ENCODE peak calls at places on chromosomes 16 and 17, in seven cellular contexts. One of them, this sample, is unnamed.

GRCh38 chr16:23863511-23864422 is 28.0 kb downstream of the PRKCB start:
- DNase-seq in tibial artery: no peak
- DNase-seq in heart right ventricle: no peak
- DNase-seq in CD8-positive, alpha-beta T cell: no peak
- DNase-seq in HFF-Myc: no peak
- DNase-seq in A549: no peak
- DNase-seq in NB4: peak; percentile 87
- DNase-seq in this sample: peak; percentile 48

GRCh38 chr17:48614904-48615211 is 234 bp downstream of the HOXB8 start:
- DNase-seq in heart right ventricle: no peak
- DNase-seq in CD8-positive, alpha-beta T cell: no peak
- DNase-seq in A549: no peak
- DNase-seq in tibial artery: no peak
- DNase-seq in NB4: no peak
- DNase-seq in HFF-Myc: no peak
- DNase-seq in this sample: no peak

GRCh38 chr17:45345554-45346254 is 28.9 kb upstream of the MAP3K14 start:
- DNase-seq in NB4: peak; percentile 52
- DNase-seq in heart right ventricle: no peak
- DNase-seq in tibial artery: no peak
- DNase-seq in HFF-Myc: peak; percentile 59
- DNase-seq in A549: no peak
- DNase-seq in CD8-positive, alpha-beta T cell: no peak
- DNase-seq in this sample: no peak

GRCh38 chr16:5634781-5635180 is 537.2 kb upstream of the EEF2KMT start:
- DNase-seq in heart right ventricle: no peak
- DNase-seq in tibial artery: no peak
- DNase-seq in HFF-Myc: no peak
- DNase-seq in CD8-positive, alpha-beta T cell: no peak
- DNase-seq in A549: no peak
- DNase-seq in NB4: no peak
- DNase-seq in this sample: no peak

GRCh38 chr17:46790216-46790615 is 28.3 kb downstream of the WNT3 start:
- DNase-seq in NB4: peak; percentile 33
- DNase-seq in heart right ventricle: no peak
- DNase-seq in A549: no peak
- DNase-seq in tibial artery: no peak
- DNase-seq in HFF-Myc: no peak
- DNase-seq in CD8-positive, alpha-beta T cell: no peak
- DNase-seq in this sample: no peak

GRCh38 chr17:78884148-78884870 is 18.7 kb downstream of the CEP295NL start:
- DNase-seq in tibial artery: peak; percentile 84
- DNase-seq in NB4: no peak
- DNase-seq in CD8-positive, alpha-beta T cell: no peak
- DNase-seq in heart right ventricle: no peak
- DNase-seq in A549: no peak
- DNase-seq in HFF-Myc: no peak
- DNase-seq in this sample: no peak

GRCh38 chr16:88759245-88759975 is 25.6 kb downstream of the PIEZO1 start:
- DNase-seq in heart right ventricle: no peak
- DNase-seq in CD8-positive, alpha-beta T cell: peak; percentile 64
- DNase-seq in A549: no peak
- DNase-seq in NB4: no peak
- DNase-seq in tibial artery: no peak
- DNase-seq in HFF-Myc: no peak
- DNase-seq in this sample: no peak

GRCh38 chr16:81485225-81485624 is 40.6 kb downstream of the CMIP start:
- DNase-seq in HFF-Myc: no peak
- DNase-seq in NB4: no peak
- DNase-seq in tibial artery: no peak
- DNase-seq in A549: no peak
- DNase-seq in heart right ventricle: no peak
- DNase-seq in CD8-positive, alpha-beta T cell: no peak
- DNase-seq in this sample: no peak

GRCh38 chr16:29806096-29806579 is at the start of gene MAZ:
- DNase-seq in A549: no peak
- DNase-seq in NB4: no peak
- DNase-seq in HFF-Myc: no peak
- DNase-seq in CD8-positive, alpha-beta T cell: peak; percentile 85
- DNase-seq in heart right ventricle: no peak
- DNase-seq in tibial artery: no peak
- DNase-seq in this sample: peak; percentile 92

GRCh38 chr17:68290268-68290954 is 516 bp downstream of the SLC16A6 start:
- DNase-seq in HFF-Myc: no peak
- DNase-seq in tibial artery: no peak
- DNase-seq in heart right ventricle: peak; percentile 34
- DNase-seq in CD8-positive, alpha-beta T cell: peak; percentile 79
- DNase-seq in A549: no peak
- DNase-seq in NB4: peak; percentile 68
- DNase-seq in this sample: peak; percentile 62

GRCh38 chr17:18921912-18922451 is 30.0 kb upstream of the SLC5A10 start:
- DNase-seq in NB4: no peak
- DNase-seq in HFF-Myc: no peak
- DNase-seq in heart right ventricle: no peak
- DNase-seq in A549: peak; percentile 96
- DNase-seq in tibial artery: no peak
- DNase-seq in CD8-positive, alpha-beta T cell: no peak
- DNase-seq in this sample: peak; percentile 64

GRCh38 chr17:32275060-32276042 is 9.7 kb downstream of the RHBDL3 start:
- DNase-seq in tibial artery: peak; percentile 72
- DNase-seq in A549: peak; percentile 89
- DNase-seq in CD8-positive, alpha-beta T cell: no peak
- DNase-seq in HFF-Myc: peak; percentile 66
- DNase-seq in heart right ventricle: peak; percentile 52
- DNase-seq in NB4: peak; percentile 98
- DNase-seq in this sample: no peak

GRCh38 chr16:74951206-74951605 is 33.7 kb downstream of the WDR59 start:
- DNase-seq in heart right ventricle: no peak
- DNase-seq in HFF-Myc: no peak
- DNase-seq in NB4: peak; percentile 25
- DNase-seq in CD8-positive, alpha-beta T cell: no peak
- DNase-seq in tibial artery: peak; percentile 15
- DNase-seq in A549: no peak
- DNase-seq in this sample: no peak

GRCh38 chr16:70749681-70750601 is 51.0 kb downstream of the VAC14 start:
- DNase-seq in tibial artery: no peak
- DNase-seq in HFF-Myc: no peak
- DNase-seq in NB4: peak; percentile 74
- DNase-seq in heart right ventricle: no peak
- DNase-seq in A549: no peak
- DNase-seq in CD8-positive, alpha-beta T cell: no peak
- DNase-seq in this sample: no peak

GRCh38 chr16:13791095-13791494 is 128.9 kb upstream of the ERCC4 start:
- DNase-seq in HFF-Myc: no peak
- DNase-seq in NB4: no peak
- DNase-seq in heart right ventricle: no peak
- DNase-seq in tibial artery: no peak
- DNase-seq in CD8-positive, alpha-beta T cell: no peak
- DNase-seq in A549: no peak
- DNase-seq in this sample: no peak

GRCh38 chr17:4974064-4974670 is 6.5 kb upstream of the SPAG7 start:
- DNase-seq in CD8-positive, alpha-beta T cell: no peak
- DNase-seq in heart right ventricle: peak; percentile 31
- DNase-seq in HFF-Myc: no peak
- DNase-seq in tibial artery: no peak
- DNase-seq in NB4: no peak
- DNase-seq in A549: no peak
- DNase-seq in this sample: no peak

GRCh38 chr16:1991588-1992474 is 2.1 kb downstream of the SYNGR3 start:
- DNase-seq in NB4: peak; percentile 76
- DNase-seq in heart right ventricle: peak; percentile 98
- DNase-seq in CD8-positive, alpha-beta T cell: peak; percentile 97
- DNase-seq in HFF-Myc: no peak
- DNase-seq in A549: peak; percentile 73
- DNase-seq in tibial artery: peak; percentile 92
- DNase-seq in this sample: peak; percentile 100

GRCh38 chr17:35241520-35241919 is 1.4 kb upstream of the SLFN5 start:
- DNase-seq in NB4: no peak
- DNase-seq in tibial artery: no peak
- DNase-seq in HFF-Myc: no peak
- DNase-seq in heart right ventricle: no peak
- DNase-seq in CD8-positive, alpha-beta T cell: peak; percentile 72
- DNase-seq in A549: no peak
- DNase-seq in this sample: no peak

GRCh38 chr16:57938936-57939871 is 31.7 kb downstream of the CNGB1 start:
- DNase-seq in CD8-positive, alpha-beta T cell: no peak
- DNase-seq in NB4: peak; percentile 62
- DNase-seq in tibial artery: peak; percentile 79
- DNase-seq in heart right ventricle: peak; percentile 78
- DNase-seq in A549: peak; percentile 35
- DNase-seq in HFF-Myc: peak; percentile 39
- DNase-seq in this sample: no peak

GRCh38 chr17:57875109-57876022 is 25.5 kb upstream of the MRPS23 start:
- DNase-seq in HFF-Myc: peak; percentile 95
- DNase-seq in heart right ventricle: peak; percentile 80
- DNase-seq in NB4: peak; percentile 80
- DNase-seq in A549: peak; percentile 98
- DNase-seq in tibial artery: peak; percentile 94
- DNase-seq in CD8-positive, alpha-beta T cell: no peak
- DNase-seq in this sample: no peak

GRCh38 chr16:86472366-86472765 is 38.0 kb upstream of the FOXF1 start:
- DNase-seq in HFF-Myc: no peak
- DNase-seq in heart right ventricle: no peak
- DNase-seq in tibial artery: no peak
- DNase-seq in NB4: no peak
- DNase-seq in A549: no peak
- DNase-seq in CD8-positive, alpha-beta T cell: no peak
- DNase-seq in this sample: no peak

GRCh38 chr17:28544402-28545140 is 7.9 kb downstream of the UNC119 start:
- DNase-seq in NB4: no peak
- DNase-seq in tibial artery: no peak
- DNase-seq in A549: no peak
- DNase-seq in CD8-positive, alpha-beta T cell: no peak
- DNase-seq in HFF-Myc: no peak
- DNase-seq in heart right ventricle: no peak
- DNase-seq in this sample: no peak

GRCh38 chr17:63609820-63610573 is 9.3 kb downstream of the TACO1 start:
- DNase-seq in heart right ventricle: no peak
- DNase-seq in CD8-positive, alpha-beta T cell: no peak
- DNase-seq in tibial artery: no peak
- DNase-seq in A549: no peak
- DNase-seq in NB4: no peak
- DNase-seq in HFF-Myc: no peak
- DNase-seq in this sample: no peak

GRCh38 chr16:23081675-23082119 is 67.6 kb downstream of the USP31 start:
- DNase-seq in NB4: no peak
- DNase-seq in tibial artery: no peak
- DNase-seq in CD8-positive, alpha-beta T cell: no peak
- DNase-seq in A549: peak; percentile 23
- DNase-seq in heart right ventricle: no peak
- DNase-seq in HFF-Myc: peak; percentile 65
- DNase-seq in this sample: no peak

GRCh38 chr16:64544859-64545258 is 577.0 kb downstream of the CDH11 start:
- DNase-seq in HFF-Myc: no peak
- DNase-seq in NB4: no peak
- DNase-seq in A549: no peak
- DNase-seq in heart right ventricle: no peak
- DNase-seq in tibial artery: no peak
- DNase-seq in CD8-positive, alpha-beta T cell: no peak
- DNase-seq in this sample: no peak

GRCh38 chr16:17304814-17305169 is 166.0 kb downstream of the XYLT1 start:
- DNase-seq in heart right ventricle: no peak
- DNase-seq in A549: no peak
- DNase-seq in CD8-positive, alpha-beta T cell: no peak
- DNase-seq in HFF-Myc: no peak
- DNase-seq in tibial artery: no peak
- DNase-seq in NB4: no peak
- DNase-seq in this sample: no peak
- TF ChIP-seq CTCF in heart right ventricle: no peak
- TF ChIP-seq CTCF in A549: no peak
- TF ChIP-seq CTCF in CD8-positive, alpha-beta T cell: no peak
- TF ChIP-seq CTCF in HFF-Myc: no peak
- TF ChIP-seq CTCF in tibial artery: no peak
- TF ChIP-seq CTCF in NB4: no peak
- TF ChIP-seq CTCF in this sample: no peak

GRCh38 chr16:49556252-49557069 is 182.9 kb downstream of the C16orf78 start:
- DNase-seq in NB4: peak; percentile 40
- DNase-seq in tibial artery: no peak
- DNase-seq in HFF-Myc: no peak
- DNase-seq in heart right ventricle: no peak
- DNase-seq in A549: peak; percentile 35
- DNase-seq in CD8-positive, alpha-beta T cell: no peak
- DNase-seq in this sample: no peak
- TF ChIP-seq CTCF in NB4: peak; percentile 39
- TF ChIP-seq CTCF in tibial artery: peak; percentile 37
- TF ChIP-seq CTCF in HFF-Myc: peak; percentile 24
- TF ChIP-seq CTCF in heart right ventricle: peak; percentile 51
- TF ChIP-seq CTCF in A549: peak; percentile 24
- TF ChIP-seq CTCF in CD8-positive, alpha-beta T cell: no peak
- TF ChIP-seq CTCF in this sample: no peak

DNA sequence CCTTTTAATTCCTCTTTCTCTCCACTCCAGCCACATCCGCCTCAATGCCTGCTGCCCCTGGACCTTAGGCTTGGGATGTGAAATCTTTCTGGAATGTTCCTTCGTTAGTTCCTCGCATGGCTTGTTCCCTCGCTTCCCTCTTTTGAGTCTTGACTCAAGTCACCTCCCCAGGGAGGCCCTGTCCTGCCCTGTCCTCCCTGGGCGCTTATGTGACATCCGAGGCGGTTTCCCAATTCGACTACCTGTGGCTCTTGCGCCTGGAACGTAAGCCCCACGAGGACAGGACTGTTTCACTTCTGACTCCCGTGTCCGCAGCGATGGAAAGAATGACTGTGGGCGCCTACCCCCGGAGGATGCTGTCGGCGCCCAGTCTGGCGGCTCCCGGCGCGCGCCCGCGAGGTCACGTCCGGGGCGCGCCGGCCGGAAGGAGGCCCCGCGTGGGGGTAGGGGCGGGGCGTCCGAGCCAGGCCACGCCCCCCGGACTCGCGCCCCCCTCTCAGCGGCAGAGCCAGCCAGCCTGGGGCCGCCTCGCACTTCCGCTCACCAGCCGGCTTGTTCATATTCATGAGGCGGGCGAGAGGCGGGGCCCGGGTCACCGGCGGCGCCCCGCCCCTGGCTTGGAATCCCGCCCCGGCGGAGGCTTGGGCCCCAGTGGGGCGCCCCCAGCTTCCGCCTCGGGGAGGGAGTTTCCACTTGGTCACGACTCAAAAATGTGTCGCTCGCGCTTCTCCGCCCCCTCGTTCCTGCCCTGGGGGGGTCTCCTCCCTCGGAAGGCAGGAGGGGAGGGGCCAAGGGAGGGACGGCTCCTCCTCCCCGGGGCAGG is 8.4 kb upstream of the GLIS2 start:
- DNase-seq in tibial artery: peak; percentile 96
- DNase-seq in HFF-Myc: peak; percentile 82
- DNase-seq in heart right ventricle: peak; percentile 96
- DNase-seq in CD8-positive, alpha-beta T cell: peak; percentile 97
- DNase-seq in A549: peak; percentile 87
- DNase-seq in NB4: peak; percentile 96
- DNase-seq in this sample: peak; percentile 100
- TF ChIP-seq CTCF in tibial artery: no peak
- TF ChIP-seq CTCF in HFF-Myc: no peak
- TF ChIP-seq CTCF in heart right ventricle: no peak
- TF ChIP-seq CTCF in CD8-positive, alpha-beta T cell: no peak
- TF ChIP-seq CTCF in A549: no peak
- TF ChIP-seq CTCF in NB4: no peak
- TF ChIP-seq CTCF in this sample: no peak

GRCh38 chr16:31674686-31675085 is 147.0 kb downstream of the AHSP start:
- DNase-seq in CD8-positive, alpha-beta T cell: no peak
- DNase-seq in A549: no peak
- DNase-seq in HFF-Myc: no peak
- DNase-seq in heart right ventricle: no peak
- DNase-seq in NB4: no peak
- DNase-seq in tibial artery: no peak
- DNase-seq in this sample: no peak

GRCh38 chr16:31678649-31679325 is 151.1 kb downstream of the AHSP start:
- DNase-seq in HFF-Myc: no peak
- DNase-seq in A549: no peak
- DNase-seq in CD8-positive, alpha-beta T cell: no peak
- DNase-seq in NB4: peak; percentile 65
- DNase-seq in heart right ventricle: no peak
- DNase-seq in tibial artery: no peak
- DNase-seq in this sample: no peak

GRCh38 chr16:31676731-31677130 is 149.0 kb downstream of the AHSP start:
- DNase-seq in NB4: no peak
- DNase-seq in heart right ventricle: no peak
- DNase-seq in CD8-positive, alpha-beta T cell: no peak
- DNase-seq in tibial artery: no peak
- DNase-seq in A549: no peak
- DNase-seq in HFF-Myc: no peak
- DNase-seq in this sample: no peak
- TF ChIP-seq CTCF in NB4: no peak
- TF ChIP-seq CTCF in heart right ventricle: no peak
- TF ChIP-seq CTCF in CD8-positive, alpha-beta T cell: no peak
- TF ChIP-seq CTCF in tibial artery: no peak
- TF ChIP-seq CTCF in A549: no peak
- TF ChIP-seq CTCF in HFF-Myc: no peak
- TF ChIP-seq CTCF in this sample: no peak